ENCODE peak calls at places on chromosome X, in eight cellular contexts. E is mammary epithelial cell, H is H1, I is upper lobe of left lung, N is AG10803, U is AG04449, X is right lobe of liver, Z is H9. G is an unnamed sample.

GRCh38 chrX:41334866-41335589 is 1.1 kb downstream of the DDX3X start:
- DNase-seq in Z (peak), H (no peak), E (peak), X (peak), U (no peak), N (peak), I (peak), G (peak)

GRCh38 chrX:56782791-56783449 is 53.9 kb downstream of the NBDY start:
- DNase-seq in E (no peak), Z (no peak), H (no peak), U (no peak), N (no peak), I (no peak), X (peak), G (no peak)

GRCh38 chrX:108177321-108177990 is 85.9 kb downstream of the ATG4A start:
- DNase-seq in X (no peak), U (no peak), N (no peak), E (no peak), Z (no peak), I (no peak), H (no peak), G (no peak)

GRCh38 chrX:49877397-49878101 is 1.7 kb upstream of the USP27X start:
- DNase-seq in N (no peak), I (peak), U (no peak), X (no peak), Z (no peak), E (no peak), H (no peak), G (no peak)

GRCh38 chrX:69027181-69028005 is 137.9 kb downstream of the PJA1 start:
- DNase-seq in Z (no peak), X (no peak), U (no peak), H (no peak), I (no peak), N (no peak), E (peak), G (no peak)

GRCh38 chrX:6667048-6667768 is 132.3 kb upstream of the VCX3A start:
- DNase-seq in I (no peak), H (no peak), Z (no peak), U (no peak), X (no peak), N (no peak), E (peak), G (no peak)

GRCh38 chrX:155056877-155057792 is 13.8 kb downstream of the CMC4 start:
- DNase-seq in I (peak), N (peak), X (peak), H (peak), E (peak), U (no peak), Z (peak), G (peak)

GRCh38 chrX:42519666-42520231 is 258.2 kb downstream of the PPP1R2C start:
- DNase-seq in U (no peak), I (no peak), N (peak), Z (no peak), E (peak), H (no peak), X (no peak), G (no peak)

GRCh38 chrX:148204195-148204594 is 223.1 kb downstream of the FMR1NB start:
- DNase-seq in I (no peak), N (no peak), X (no peak), E (no peak), Z (no peak), H (no peak), U (no peak), G (no peak)

GRCh38 chrX:48786825-48787538 is 592 bp downstream of the GATA1 start:
- DNase-seq in N (no peak), X (no peak), Z (no peak), H (no peak), U (no peak), I (no peak), E (no peak), G (no peak)

GRCh38 chrX:2627272-2627867 is 63.7 kb upstream of the CD99 start:
- DNase-seq in X (no peak), U (no peak), I (no peak), H (no peak), Z (peak), N (peak), E (peak), G (peak)

GRCh38 chrX:53483838-53484420 is 49.8 kb upstream of the HSD17B10 start:
- DNase-seq in N (peak), E (peak), H (no peak), I (no peak), Z (no peak), X (no peak), U (no peak), G (no peak)

GRCh38 chrX:20144491-20144890 is 2.9 kb upstream of the EIF1AX start:
- DNase-seq in I (no peak), H (no peak), N (peak), E (peak), X (no peak), Z (no peak), U (no peak), G (no peak)

GRCh38 chrX:150363561-150364346 is 637 bp downstream of the MAMLD1 start:
- DNase-seq in Z (peak), X (peak), H (no peak), U (no peak), N (peak), I (no peak), E (peak), G (no peak)

GRCh38 chrX:13721819-13722527 is 12.4 kb downstream of the TRAPPC2 start:
- DNase-seq in N (peak), E (no peak), X (no peak), Z (no peak), H (no peak), I (no peak), U (no peak), G (no peak)

GRCh38 chrX:154300815-154301214 is 5.2 kb downstream of the TKTL1 start:
- DNase-seq in N (no peak), Z (no peak), E (no peak), U (no peak), X (peak), H (no peak), I (peak), G (no peak)

GRCh38 chrX:18875256-18875878 is 108.5 kb downstream of the PHKA2 start:
- DNase-seq in U (no peak), E (no peak), I (no peak), Z (peak), N (no peak), H (no peak), X (no peak), G (no peak)

GRCh38 chrX:40448793-40449192 is 132.0 kb upstream of the ATP6AP2 start:
- DNase-seq in N (no peak), I (no peak), H (no peak), X (no peak), U (no peak), E (no peak), Z (no peak), G (no peak)

GRCh38 chrX:104270916-104271512 is 16.3 kb upstream of the ESX1 start:
- DNase-seq in X (no peak), E (peak), Z (peak), H (no peak), I (no peak), U (no peak), N (peak), G (no peak)

GRCh38 chrX:10011261-10011931 is 44.2 kb downstream of the CLDN34 start:
- DNase-seq in I (no peak), U (no peak), E (no peak), H (no peak), N (no peak), Z (no peak), X (no peak), G (no peak)

GRCh38 chrX:50726296-50726695 is 87.7 kb downstream of the SHROOM4 start:
- DNase-seq in I (no peak), X (no peak), H (no peak), N (no peak), Z (peak), U (no peak), E (no peak), G (no peak)

GRCh38 chrX:48520455-48520854 is 1.2 kb upstream of the EBP start:
- DNase-seq in U (no peak), H (no peak), X (no peak), I (no peak), Z (no peak), E (no peak), N (no peak), G (no peak)

GRCh38 chrX:44946771-44947170 is 73.8 kb downstream of the KDM6A start:
- DNase-seq in E (peak), I (no peak), Z (no peak), N (no peak), U (no peak), X (no peak), H (no peak), G (no peak)

GRCh38 chrX:13252726-13253125 is 67.1 kb downstream of the ATXN3L start:
- DNase-seq in X (no peak), Z (no peak), N (peak), I (no peak), U (no peak), H (no peak), E (no peak), G (no peak)

GRCh38 chrX:64894454-64895038 is 81.7 kb downstream of the ZC4H2 start:
- DNase-seq in X (peak), Z (peak), E (peak), I (no peak), H (peak), N (no peak), U (no peak), G (peak)

GRCh38 chrX:17470136-17470535 is 95.1 kb downstream of the NHS start:
- DNase-seq in E (peak), H (no peak), I (no peak), X (no peak), Z (no peak), N (no peak), U (no peak), G (no peak)

GRCh38 chrX:52349681-52350080 is 19.1 kb upstream of the XAGE2 start:
- DNase-seq in X (no peak), U (no peak), I (no peak), H (no peak), E (no peak), Z (no peak), N (no peak), G (no peak)

GRCh38 chrX:17597836-17598434 is 139.4 kb upstream of the SCML1 start:
- DNase-seq in H (no peak), Z (no peak), N (peak), I (peak), U (no peak), E (no peak), X (peak), G (no peak)

GRCh38 chrX:3066555-3066954 is 25.3 kb downstream of the ARSF start:
- DNase-seq in H (no peak), U (no peak), E (peak), N (peak), Z (no peak), X (peak), I (no peak), G (no peak)

GRCh38 chrX:151715735-151716134 is at the start of gene FATE1:
- DNase-seq in H (no peak), E (no peak), X (no peak), Z (no peak), I (no peak), U (no peak), N (no peak), G (no peak)

GRCh38 chrX:145213504-145213903 is 33.8 kb upstream of the SPANXN1 start:
- DNase-seq in X (no peak), Z (no peak), N (no peak), H (no peak), E (peak), I (no peak), U (no peak), G (no peak)
- TF ChIP-seq CTCF in X (peak), Z (peak), N (peak), H (no peak), E (peak), I (no peak), U (no peak), G (peak)

GRCh38 chrX:110466790-110467189 is 108.1 kb downstream of the RTL9 start:
- DNase-seq in H (no peak), I (no peak), X (no peak), U (no peak), N (no peak), Z (no peak), E (no peak), G (no peak)

GRCh38 chrX:110462957-110463356 is 104.3 kb downstream of the RTL9 start:
- DNase-seq in N (no peak), Z (no peak), X (no peak), H (no peak), E (no peak), U (no peak), I (no peak), G (no peak)
- TF ChIP-seq CTCF in N (peak), Z (peak), X (no peak), H (peak), E (peak), U (no peak), I (peak), G (peak)

DNA sequence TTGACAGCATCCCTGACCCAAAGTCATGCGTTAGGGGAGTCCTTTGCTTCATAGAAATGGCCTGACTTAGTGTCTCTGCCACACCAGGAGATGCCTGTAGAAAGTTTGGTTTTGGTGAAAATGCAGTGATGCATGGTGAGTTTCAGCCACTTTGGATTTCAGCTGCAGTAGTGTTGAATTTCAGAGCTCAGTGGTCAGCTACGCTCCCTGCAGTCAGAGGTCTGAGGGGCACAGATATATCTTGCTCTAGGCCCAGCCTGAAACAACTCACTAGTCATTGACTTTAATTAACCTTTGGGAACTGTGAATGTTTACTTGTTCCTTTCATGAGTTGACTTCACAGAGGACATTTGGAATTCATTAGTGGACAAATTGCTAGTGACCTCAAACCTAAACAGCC is 17.5 kb downstream of the RBMX2 start:
- DNase-seq in H (no peak), N (no peak), E (no peak), I (no peak), X (no peak), Z (no peak), U (no peak), G (no peak)
- TF ChIP-seq CTCF in H (no peak), N (no peak), E (no peak), I (no peak), X (no peak), Z (no peak), U (no peak), G (no peak)

DNA sequence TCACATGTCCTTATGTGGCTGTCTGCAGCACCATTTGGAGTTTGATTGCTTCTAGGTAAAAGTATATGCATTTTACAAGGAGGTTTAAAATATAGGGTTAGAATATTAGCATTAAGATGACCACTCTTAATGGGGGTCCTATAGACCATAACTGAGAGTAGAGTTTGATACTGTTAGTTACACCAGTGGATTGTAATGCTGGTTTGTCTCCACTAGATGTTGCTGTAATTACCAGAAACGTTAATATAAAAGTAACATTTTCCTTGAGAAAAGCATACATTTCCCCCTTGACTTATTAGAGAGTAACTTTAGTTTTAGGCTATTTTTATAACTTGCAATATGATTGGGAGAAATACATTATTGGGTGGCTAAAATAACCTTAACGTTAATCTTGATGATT is 93.0 kb downstream of the ZXDA start:
- DNase-seq in N (peak), Z (no peak), E (no peak), I (no peak), H (no peak), X (no peak), U (no peak), G (no peak)
- TF ChIP-seq CTCF in N (peak), Z (peak), E (peak), I (no peak), H (no peak), X (peak), U (peak), G (peak)

GRCh38 chrX:141787655-141788054 is 50.5 kb upstream of the MAGEC3 start:
- DNase-seq in I (no peak), Z (no peak), X (no peak), N (no peak), U (no peak), H (no peak), E (no peak), G (no peak)

DNA sequence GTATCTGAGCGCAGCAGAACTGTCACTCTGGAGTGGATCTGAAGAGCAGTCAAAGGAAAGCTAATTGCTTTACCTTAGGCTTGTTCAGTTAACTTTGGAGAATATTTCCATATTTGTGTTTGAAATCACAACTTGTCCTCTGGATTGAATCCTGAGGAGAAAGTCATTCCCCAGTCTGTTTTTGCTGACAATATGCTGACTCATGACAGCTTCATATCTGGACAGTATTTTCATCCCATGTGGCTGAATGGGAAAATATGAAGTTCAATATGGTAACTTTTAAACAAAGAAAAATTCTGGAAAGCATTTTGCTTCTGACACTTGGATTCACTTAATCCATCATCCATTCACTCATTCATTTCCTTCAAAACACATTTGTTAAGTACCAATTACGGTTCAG is 46.3 kb upstream of the MAGEC3 start:
- DNase-seq in X (no peak), I (no peak), H (no peak), U (no peak), E (no peak), Z (no peak), N (no peak), G (no peak)
- TF ChIP-seq CTCF in X (no peak), I (no peak), H (no peak), U (no peak), E (no peak), Z (no peak), N (no peak), G (no peak)

DNA sequence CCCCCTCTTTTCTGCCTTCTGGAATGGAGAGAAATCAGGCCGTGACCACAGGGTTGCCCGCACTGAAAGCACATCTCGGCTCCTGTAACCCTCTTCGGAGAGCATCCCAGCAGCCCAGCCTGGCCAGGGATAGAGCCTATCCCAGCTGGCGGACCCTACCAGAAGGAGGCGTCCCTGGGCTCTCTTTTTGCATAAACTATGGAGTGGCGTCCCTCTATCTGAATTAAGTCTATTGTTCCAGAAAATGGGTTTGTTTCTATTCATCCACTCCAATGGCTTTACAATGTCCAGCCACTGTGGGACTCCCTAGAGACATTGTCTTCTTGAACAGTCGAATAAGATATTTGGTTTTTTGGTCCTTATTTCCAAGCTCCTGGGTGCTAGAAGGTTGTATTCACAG is 689 bp upstream of the NHSL2 start:
- DNase-seq in X (no peak), N (peak), Z (peak), U (no peak), H (no peak), I (no peak), E (no peak), G (no peak)
- TF ChIP-seq CTCF in X (no peak), N (peak), Z (peak), U (peak), H (peak), I (no peak), E (no peak), G (peak)

DNA sequence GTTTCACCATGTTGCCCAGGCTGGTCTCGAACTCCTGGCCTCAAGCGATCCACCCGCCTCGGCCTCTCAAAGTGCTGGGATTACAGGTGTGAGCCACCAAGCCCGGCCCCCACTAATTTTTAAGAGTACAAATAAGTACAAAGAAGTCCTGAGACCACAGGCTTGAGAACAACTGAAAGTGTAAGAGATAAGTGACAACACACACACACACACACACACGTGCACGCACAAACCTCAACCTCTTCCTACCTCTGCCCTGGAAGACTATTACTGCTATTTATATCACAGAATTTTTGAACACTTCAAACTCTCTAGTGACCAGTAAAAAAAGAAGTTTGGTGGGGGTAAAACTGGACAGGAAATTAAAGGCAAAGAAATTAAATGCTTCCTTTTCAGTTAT is 7.5 kb downstream of the KLHL15 start:
- DNase-seq in I (no peak), U (no peak), Z (no peak), H (no peak), N (no peak), X (no peak), E (no peak), G (no peak)
- TF ChIP-seq CTCF in I (no peak), U (no peak), Z (no peak), H (no peak), N (no peak), X (no peak), E (no peak), G (no peak)

DNA sequence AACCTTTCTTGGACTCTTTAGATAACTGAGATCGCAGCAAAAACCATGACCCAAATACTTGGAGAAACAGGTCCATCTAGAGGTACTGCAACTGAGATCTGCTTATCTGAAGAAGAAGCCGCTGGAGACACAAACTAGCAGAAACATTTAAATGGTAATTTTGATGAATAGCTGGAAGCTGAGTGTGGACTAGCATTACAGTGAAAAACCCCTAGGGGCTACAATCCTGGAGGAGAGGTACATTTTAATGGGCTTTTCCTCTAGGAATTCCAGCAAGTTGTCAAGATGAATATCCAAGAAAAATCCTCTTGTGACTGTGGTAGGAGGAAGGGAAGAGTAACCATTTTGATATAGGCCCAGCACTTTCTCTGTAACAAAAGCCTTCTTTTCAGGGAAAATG is 592.5 kb upstream of the GRIA3 start:
- DNase-seq in N (no peak), H (no peak), X (no peak), Z (no peak), I (no peak), E (no peak), U (no peak), G (no peak)
- TF ChIP-seq CTCF in N (no peak), H (no peak), X (no peak), Z (peak), I (no peak), E (no peak), U (no peak), G (no peak)

GRCh38 chrX:101410461-101410860 is 2.4 kb downstream of the HNRNPH2 start:
- DNase-seq in X (no peak), H (no peak), I (no peak), U (no peak), Z (no peak), N (no peak), E (peak), G (no peak)
- TF ChIP-seq CTCF in X (no peak), H (no peak), I (no peak), U (no peak), Z (no peak), N (no peak), E (no peak), G (no peak)

DNA sequence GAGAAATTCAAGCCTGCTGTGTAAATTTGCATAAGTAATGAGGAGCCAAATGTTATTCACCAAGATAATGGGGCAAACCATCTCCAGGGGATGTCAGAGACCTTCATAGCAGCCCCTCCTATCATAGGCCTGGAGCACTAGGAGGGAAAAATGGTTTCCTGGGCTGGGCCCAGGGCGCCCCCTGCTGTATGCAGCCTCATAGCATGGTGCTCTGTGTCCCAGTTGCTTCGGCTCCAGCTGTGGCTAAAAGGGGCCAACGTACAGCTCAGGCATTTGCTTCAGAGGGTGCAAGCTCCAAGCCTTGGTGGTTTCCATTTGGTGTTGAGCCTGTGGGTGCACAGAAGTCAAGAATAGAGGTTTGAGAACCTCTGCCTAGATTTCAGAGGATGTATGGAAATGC is 859.3 kb downstream of the RPA4 start:
- DNase-seq in Z (no peak), U (no peak), E (no peak), N (no peak), I (no peak), X (no peak), H (no peak), G (no peak)
- TF ChIP-seq CTCF in Z (peak), U (no peak), E (peak), N (no peak), I (no peak), X (no peak), H (peak), G (no peak)

G was measured in progenitor cell of endocrine pancreas.